ENCODE peak calls at places on chromosomes 7 and 10, in six cellular contexts. V, W, A, P, Y and U are unnamed samples.

GRCh38 chr7:15463801-15464761 is 97.7 kb downstream of the AGMO start:
- DNase-seq in A (no peak), W (no peak), Y (no peak), P (peak), V (peak), U (no peak)

GRCh38 chr7:121336579-121336978 is 7.8 kb downstream of the WNT16 start:
- DNase-seq in W (no peak), V (no peak), Y (no peak), A (no peak), P (no peak), U (no peak)

GRCh38 chr7:127251458-127252379 is 1.0 kb downstream of the GRM8 start:
- DNase-seq in P (peak), Y (no peak), V (no peak), W (no peak), A (no peak), U (no peak)

GRCh38 chr7:148334441-148334956 is 256.1 kb upstream of the C7orf33 start:
- DNase-seq in P (no peak), W (no peak), A (no peak), V (no peak), Y (no peak), U (no peak)

GRCh38 chr10:103448751-103449150 is 3.4 kb downstream of the CALHM2 start:
- DNase-seq in A (no peak), W (no peak), P (peak), V (peak), Y (peak), U (no peak)

GRCh38 chr7:106626376-106627293 is 34.3 kb downstream of the CCDC71L start:
- DNase-seq in A (no peak), V (no peak), W (no peak), P (no peak), Y (no peak), U (no peak)

GRCh38 chr10:9682812-9683211 is 1334.9 kb upstream of the CELF2 start:
- DNase-seq in P (no peak), W (no peak), V (no peak), Y (no peak), A (no peak), U (no peak)

GRCh38 chr10:62594093-62594520 is 210.4 kb upstream of the ADO start:
- DNase-seq in A (peak), W (no peak), Y (peak), P (peak), V (no peak), U (peak)

GRCh38 chr10:79025113-79025832 is 43.5 kb upstream of the ZMIZ1 start:
- DNase-seq in W (no peak), V (no peak), Y (no peak), A (no peak), P (no peak), U (no peak)

GRCh38 chr7:14858866-14859265 is 43.7 kb downstream of the DGKB start:
- DNase-seq in W (no peak), A (no peak), V (no peak), Y (no peak), P (no peak), U (no peak)

GRCh38 chr7:42910306-42910705 is 1.6 kb downstream of the C7orf25 start:
- DNase-seq in V (no peak), A (no peak), P (no peak), Y (no peak), W (no peak), U (peak)

GRCh38 chr7:41272664-41273063 is 430.2 kb downstream of the INHBA start:
- DNase-seq in W (no peak), P (no peak), V (no peak), Y (no peak), A (no peak), U (no peak)

GRCh38 chr10:19738440-19738839 is 77.8 kb upstream of the PLXDC2 start:
- DNase-seq in V (no peak), Y (no peak), P (no peak), W (no peak), A (no peak), U (no peak)

GRCh38 chr10:22612316-22612715 is 102.1 kb downstream of the PIP4K2A start:
- DNase-seq in W (no peak), A (no peak), V (no peak), Y (no peak), P (no peak), U (no peak)

GRCh38 chr10:73917566-73918305 is 6.8 kb downstream of the PLAU start:
- DNase-seq in P (no peak), W (no peak), V (no peak), Y (no peak), A (no peak), U (no peak)

GRCh38 chr10:44294726-44295412 is 90.0 kb downstream of the CXCL12 start:
- DNase-seq in W (no peak), A (no peak), V (no peak), Y (no peak), P (no peak), U (no peak)

GRCh38 chr7:5523052-5523711 is 99.5 kb upstream of the TNRC18 start:
- DNase-seq in A (no peak), V (no peak), P (no peak), W (no peak), Y (no peak), U (no peak)

GRCh38 chr7:1970895-1971294 is 261.9 kb downstream of the MAD1L1 start:
- DNase-seq in V (no peak), P (no peak), W (no peak), Y (peak), A (no peak), U (no peak)

GRCh38 chr7:54985405-54986360 is 33.1 kb upstream of the EGFR start:
- DNase-seq in V (peak), A (no peak), W (no peak), P (peak), Y (no peak), U (no peak)

GRCh38 chr7:54907981-54908380 is 110.8 kb upstream of the EGFR start:
- DNase-seq in Y (no peak), A (no peak), W (no peak), V (no peak), P (no peak), U (no peak)

GRCh38 chr7:70598976-70599375 is 533.0 kb upstream of the GALNT17 start:
- DNase-seq in P (peak), V (no peak), A (no peak), W (no peak), Y (no peak), U (no peak)

GRCh38 chr7:16975712-16976111 is 93.9 kb upstream of the AGR3 start:
- DNase-seq in W (no peak), A (peak), V (no peak), P (no peak), Y (no peak), U (no peak)